ENCODE peak calls at places on chromosome 22, in nine cellular contexts. One of them, this sample, is unnamed.

GRCh38 chr22:17786435-17787158 is 12.3 kb upstream of the BID start:
- DNase-seq in endothelial cell: peak; percentile 57
- DNase-seq in nephron progenitor cell: peak; percentile 41
- DNase-seq in hepatocyte: peak; percentile 68
- DNase-seq in BE2C: peak; percentile 42
- DNase-seq in omental fat pad: no peak
- DNase-seq in upper lobe of right lung: no peak
- DNase-seq in astrocyte of the spinal cord: peak; percentile 49
- DNase-seq in psoas muscle: peak; percentile 78
- DNase-seq in this sample: no peak

GRCh38 chr22:17774206-17774927 is at the start of gene BID:
- DNase-seq in psoas muscle: peak; percentile 55
- DNase-seq in astrocyte of the spinal cord: no peak
- DNase-seq in omental fat pad: no peak
- DNase-seq in hepatocyte: peak; percentile 63
- DNase-seq in nephron progenitor cell: peak; percentile 76
- DNase-seq in BE2C: peak; percentile 51
- DNase-seq in endothelial cell: no peak
- DNase-seq in upper lobe of right lung: peak; percentile 86
- DNase-seq in this sample: no peak

GRCh38 chr22:17114173-17114957 is 6.8 kb downstream of the TMEM121B start:
- DNase-seq in nephron progenitor cell: no peak
- DNase-seq in hepatocyte: no peak
- DNase-seq in BE2C: no peak
- DNase-seq in upper lobe of right lung: no peak
- DNase-seq in omental fat pad: no peak
- DNase-seq in endothelial cell: no peak
- DNase-seq in psoas muscle: no peak
- DNase-seq in astrocyte of the spinal cord: no peak
- DNase-seq in this sample: no peak

GRCh38 chr22:29071261-29072045 is 1.4 kb upstream of the KREMEN1 start:
- DNase-seq in endothelial cell: peak; percentile 45
- DNase-seq in psoas muscle: peak; percentile 49
- DNase-seq in hepatocyte: peak; percentile 82
- DNase-seq in nephron progenitor cell: peak; percentile 75
- DNase-seq in upper lobe of right lung: peak; percentile 83
- DNase-seq in BE2C: peak; percentile 80
- DNase-seq in omental fat pad: no peak
- DNase-seq in astrocyte of the spinal cord: peak; percentile 14
- DNase-seq in this sample: no peak

GRCh38 chr22:16958475-16958874 is 49.5 kb downstream of the GAB4 start:
- DNase-seq in omental fat pad: no peak
- DNase-seq in psoas muscle: no peak
- DNase-seq in endothelial cell: no peak
- DNase-seq in BE2C: no peak
- DNase-seq in hepatocyte: no peak
- DNase-seq in astrocyte of the spinal cord: no peak
- DNase-seq in nephron progenitor cell: no peak
- DNase-seq in upper lobe of right lung: no peak
- DNase-seq in this sample: no peak

GRCh38 chr22:35792501-35792900 is 74.8 kb downstream of the APOL5 start:
- DNase-seq in astrocyte of the spinal cord: no peak
- DNase-seq in endothelial cell: no peak
- DNase-seq in upper lobe of right lung: no peak
- DNase-seq in BE2C: no peak
- DNase-seq in psoas muscle: no peak
- DNase-seq in omental fat pad: no peak
- DNase-seq in hepatocyte: no peak
- DNase-seq in nephron progenitor cell: no peak
- DNase-seq in this sample: no peak

GRCh38 chr22:49090853-49091135 is 736.9 kb downstream of the BRD1 start:
- DNase-seq in omental fat pad: no peak
- DNase-seq in upper lobe of right lung: no peak
- DNase-seq in BE2C: no peak
- DNase-seq in endothelial cell: no peak
- DNase-seq in nephron progenitor cell: no peak
- DNase-seq in hepatocyte: no peak
- DNase-seq in psoas muscle: no peak
- DNase-seq in astrocyte of the spinal cord: no peak
- DNase-seq in this sample: no peak

GRCh38 chr22:26847046-26847445 is 189.7 kb downstream of the MIAT start:
- DNase-seq in hepatocyte: no peak
- DNase-seq in upper lobe of right lung: no peak
- DNase-seq in astrocyte of the spinal cord: no peak
- DNase-seq in psoas muscle: no peak
- DNase-seq in BE2C: no peak
- DNase-seq in nephron progenitor cell: no peak
- DNase-seq in endothelial cell: no peak
- DNase-seq in omental fat pad: no peak
- DNase-seq in this sample: no peak

GRCh38 chr22:36383110-36383581 is 4.6 kb downstream of the MYH9 start:
- DNase-seq in hepatocyte: no peak
- DNase-seq in upper lobe of right lung: no peak
- DNase-seq in psoas muscle: no peak
- DNase-seq in BE2C: no peak
- DNase-seq in endothelial cell: no peak
- DNase-seq in nephron progenitor cell: no peak
- DNase-seq in astrocyte of the spinal cord: peak; percentile 93
- DNase-seq in omental fat pad: no peak
- DNase-seq in this sample: no peak

GRCh38 chr22:46625113-46625842 is 5.1 kb downstream of the GRAMD4 start:
- DNase-seq in psoas muscle: no peak
- DNase-seq in nephron progenitor cell: no peak
- DNase-seq in hepatocyte: no peak
- DNase-seq in astrocyte of the spinal cord: no peak
- DNase-seq in omental fat pad: no peak
- DNase-seq in upper lobe of right lung: no peak
- DNase-seq in endothelial cell: no peak
- DNase-seq in BE2C: no peak
- DNase-seq in this sample: no peak
- TF ChIP-seq CTCF in psoas muscle: no peak
- TF ChIP-seq CTCF in nephron progenitor cell: no peak
- TF ChIP-seq CTCF in hepatocyte: no peak
- TF ChIP-seq CTCF in astrocyte of the spinal cord: no peak
- TF ChIP-seq CTCF in omental fat pad: no peak
- TF ChIP-seq CTCF in upper lobe of right lung: no peak
- TF ChIP-seq CTCF in endothelial cell: no peak
- TF ChIP-seq CTCF in BE2C: no peak
- TF ChIP-seq CTCF in this sample: no peak

GRCh38 chr22:44926491-44927415 is 83.1 kb downstream of the PHF21B start:
- DNase-seq in omental fat pad: no peak
- DNase-seq in hepatocyte: no peak
- DNase-seq in upper lobe of right lung: peak; percentile 54
- DNase-seq in endothelial cell: no peak
- DNase-seq in psoas muscle: no peak
- DNase-seq in astrocyte of the spinal cord: no peak
- DNase-seq in nephron progenitor cell: no peak
- DNase-seq in BE2C: no peak
- DNase-seq in this sample: no peak
- TF ChIP-seq CTCF in omental fat pad: no peak
- TF ChIP-seq CTCF in hepatocyte: no peak
- TF ChIP-seq CTCF in upper lobe of right lung: no peak
- TF ChIP-seq CTCF in endothelial cell: no peak
- TF ChIP-seq CTCF in psoas muscle: no peak
- TF ChIP-seq CTCF in astrocyte of the spinal cord: no peak
- TF ChIP-seq CTCF in nephron progenitor cell: no peak
- TF ChIP-seq CTCF in BE2C: no peak
- TF ChIP-seq CTCF in this sample: no peak

DNA sequence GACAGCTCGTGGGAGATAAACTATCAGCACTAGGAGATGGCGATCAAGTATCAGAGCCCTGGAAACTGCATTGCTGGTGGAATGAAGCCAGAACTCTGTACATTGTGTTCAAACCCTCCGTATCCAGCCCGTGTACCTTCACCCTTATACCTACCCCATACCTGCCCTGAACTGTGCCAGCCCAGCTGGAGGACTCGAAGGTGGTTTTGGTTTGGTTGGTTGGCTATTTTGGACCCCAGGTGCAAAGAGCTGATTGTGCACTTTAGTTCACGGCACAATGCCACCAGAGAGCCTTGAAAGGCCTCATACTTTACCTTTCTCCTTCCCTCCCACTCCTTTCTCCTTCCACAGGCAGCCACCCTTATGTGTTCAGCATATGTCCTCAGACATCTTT is 16.0 kb downstream of the FAM83F start:
- DNase-seq in upper lobe of right lung: no peak
- DNase-seq in omental fat pad: no peak
- DNase-seq in nephron progenitor cell: no peak
- DNase-seq in hepatocyte: no peak
- DNase-seq in astrocyte of the spinal cord: no peak
- DNase-seq in endothelial cell: no peak
- DNase-seq in psoas muscle: no peak
- DNase-seq in BE2C: no peak
- DNase-seq in this sample: no peak
- TF ChIP-seq CTCF in upper lobe of right lung: no peak
- TF ChIP-seq CTCF in omental fat pad: no peak
- TF ChIP-seq CTCF in nephron progenitor cell: no peak
- TF ChIP-seq CTCF in hepatocyte: no peak
- TF ChIP-seq CTCF in astrocyte of the spinal cord: no peak
- TF ChIP-seq CTCF in endothelial cell: no peak
- TF ChIP-seq CTCF in psoas muscle: no peak
- TF ChIP-seq CTCF in BE2C: no peak
- TF ChIP-seq CTCF in this sample: no peak

DNA sequence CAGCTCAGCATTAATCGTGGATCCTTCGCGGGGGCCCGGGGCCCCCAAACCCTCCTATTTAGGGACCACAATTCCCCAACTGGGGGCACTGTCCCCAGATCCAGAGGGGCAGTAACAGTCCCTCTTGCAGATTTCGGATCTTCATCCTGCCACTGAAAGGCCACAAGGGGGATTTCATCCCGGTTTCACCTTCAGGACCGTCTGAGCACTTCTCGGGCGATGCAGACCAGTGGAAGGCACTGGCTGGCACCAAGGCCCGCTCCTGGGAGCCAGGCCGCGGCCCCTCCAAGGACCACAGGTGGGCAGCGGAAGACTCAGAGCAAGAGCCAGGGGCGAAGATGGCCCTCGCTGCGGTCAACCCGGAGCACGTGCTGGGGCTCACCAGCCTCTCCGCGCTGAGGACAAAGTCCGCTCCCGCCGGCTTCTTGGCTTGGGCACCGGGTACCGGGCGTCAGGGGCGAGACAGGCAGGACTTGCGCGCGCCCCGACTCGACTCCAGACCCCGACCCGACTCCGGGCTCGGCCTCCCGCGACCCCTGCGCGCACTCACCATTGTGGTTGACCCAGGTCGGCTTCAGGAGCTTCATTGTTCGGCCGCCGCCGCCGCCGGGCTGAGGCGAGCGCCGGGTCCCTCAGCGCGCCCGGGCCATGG is 517 bp downstream of the HIRA start:
- DNase-seq in omental fat pad: no peak
- DNase-seq in hepatocyte: peak; percentile 80
- DNase-seq in BE2C: peak; percentile 30
- DNase-seq in upper lobe of right lung: peak; percentile 70
- DNase-seq in nephron progenitor cell: no peak
- DNase-seq in endothelial cell: peak; percentile 37
- DNase-seq in astrocyte of the spinal cord: peak; percentile 35
- DNase-seq in psoas muscle: peak; percentile 44
- DNase-seq in this sample: no peak
- TF ChIP-seq CTCF in omental fat pad: no peak
- TF ChIP-seq CTCF in hepatocyte: peak; percentile 8
- TF ChIP-seq CTCF in BE2C: peak; percentile 34
- TF ChIP-seq CTCF in upper lobe of right lung: no peak
- TF ChIP-seq CTCF in nephron progenitor cell: peak; percentile 28
- TF ChIP-seq CTCF in endothelial cell: no peak
- TF ChIP-seq CTCF in astrocyte of the spinal cord: peak; percentile 23
- TF ChIP-seq CTCF in psoas muscle: no peak
- TF ChIP-seq CTCF in this sample: no peak

GRCh38 chr22:23281053-23281405 is 100.7 kb downstream of the BCR start:
- DNase-seq in endothelial cell: no peak
- DNase-seq in BE2C: no peak
- DNase-seq in upper lobe of right lung: no peak
- DNase-seq in nephron progenitor cell: no peak
- DNase-seq in psoas muscle: no peak
- DNase-seq in omental fat pad: no peak
- DNase-seq in astrocyte of the spinal cord: no peak
- DNase-seq in hepatocyte: no peak
- DNase-seq in this sample: no peak

GRCh38 chr22:23282516-23282915 is 102.2 kb downstream of the BCR start:
- DNase-seq in nephron progenitor cell: no peak
- DNase-seq in endothelial cell: no peak
- DNase-seq in hepatocyte: no peak
- DNase-seq in BE2C: no peak
- DNase-seq in astrocyte of the spinal cord: no peak
- DNase-seq in omental fat pad: no peak
- DNase-seq in psoas muscle: no peak
- DNase-seq in upper lobe of right lung: no peak
- DNase-seq in this sample: no peak

GRCh38 chr22:23281406-23282088 is 101.2 kb downstream of the BCR start:
- DNase-seq in psoas muscle: peak; percentile 76
- DNase-seq in omental fat pad: peak; percentile 65
- DNase-seq in nephron progenitor cell: peak; percentile 92
- DNase-seq in hepatocyte: peak; percentile 88
- DNase-seq in upper lobe of right lung: peak; percentile 90
- DNase-seq in endothelial cell: peak; percentile 90
- DNase-seq in astrocyte of the spinal cord: peak; percentile 76
- DNase-seq in BE2C: peak; percentile 88
- DNase-seq in this sample: peak; percentile 27

GRCh38 chr22:23282986-23283385 is 102.7 kb downstream of the BCR start:
- DNase-seq in hepatocyte: no peak
- DNase-seq in omental fat pad: no peak
- DNase-seq in nephron progenitor cell: no peak
- DNase-seq in endothelial cell: no peak
- DNase-seq in psoas muscle: no peak
- DNase-seq in BE2C: no peak
- DNase-seq in upper lobe of right lung: no peak
- DNase-seq in astrocyte of the spinal cord: no peak
- DNase-seq in this sample: no peak

DNA sequence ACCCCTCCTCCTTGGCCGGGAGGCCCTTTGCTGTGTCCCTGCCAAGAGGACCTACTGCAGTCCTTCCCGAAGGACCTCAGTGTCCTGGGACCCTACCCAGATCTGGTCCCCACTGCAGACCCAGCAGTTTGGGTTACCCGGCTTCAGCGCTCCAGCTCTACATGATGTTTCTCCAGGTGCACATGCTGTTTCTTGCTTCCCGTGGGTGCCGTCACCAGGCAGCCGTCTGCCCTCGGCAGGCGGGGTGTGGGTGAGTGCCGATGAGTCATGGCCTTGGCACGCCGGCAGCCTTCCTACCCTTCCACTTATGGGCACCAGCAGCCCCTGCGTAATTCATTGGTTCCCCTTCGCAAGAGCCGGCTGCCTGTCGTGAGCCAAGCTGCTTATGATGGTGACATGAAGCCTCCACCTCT is 101.8 kb downstream of the BCR start:
- DNase-seq in BE2C: no peak
- DNase-seq in psoas muscle: peak; percentile 60
- DNase-seq in upper lobe of right lung: peak; percentile 94
- DNase-seq in nephron progenitor cell: no peak
- DNase-seq in endothelial cell: no peak
- DNase-seq in omental fat pad: no peak
- DNase-seq in hepatocyte: no peak
- DNase-seq in astrocyte of the spinal cord: peak; percentile 83
- DNase-seq in this sample: no peak
- TF ChIP-seq CTCF in BE2C: no peak
- TF ChIP-seq CTCF in psoas muscle: no peak
- TF ChIP-seq CTCF in upper lobe of right lung: peak; percentile 18
- TF ChIP-seq CTCF in nephron progenitor cell: no peak
- TF ChIP-seq CTCF in endothelial cell: no peak
- TF ChIP-seq CTCF in omental fat pad: no peak
- TF ChIP-seq CTCF in hepatocyte: peak; percentile 4
- TF ChIP-seq CTCF in astrocyte of the spinal cord: no peak
- TF ChIP-seq CTCF in this sample: no peak

GRCh38 chr22:25777870-25778269 is 35.9 kb downstream of the MYO18B start:
- DNase-seq in nephron progenitor cell: no peak
- DNase-seq in astrocyte of the spinal cord: peak; percentile 28
- DNase-seq in BE2C: peak; percentile 67
- DNase-seq in psoas muscle: no peak
- DNase-seq in omental fat pad: no peak
- DNase-seq in upper lobe of right lung: no peak
- DNase-seq in hepatocyte: peak; percentile 55
- DNase-seq in endothelial cell: peak; percentile 17
- DNase-seq in this sample: no peak
- TF ChIP-seq CTCF in nephron progenitor cell: no peak
- TF ChIP-seq CTCF in astrocyte of the spinal cord: peak; percentile 31
- TF ChIP-seq CTCF in BE2C: peak; percentile 63
- TF ChIP-seq CTCF in psoas muscle: peak; percentile 14
- TF ChIP-seq CTCF in omental fat pad: no peak
- TF ChIP-seq CTCF in upper lobe of right lung: peak; percentile 22
- TF ChIP-seq CTCF in hepatocyte: peak; percentile 49
- TF ChIP-seq CTCF in endothelial cell: no peak
- TF ChIP-seq CTCF in this sample: peak; percentile 30